ENCODE peak calls at places on chromosomes 6 and 20, in nine cellular contexts. A is H1, J is neuronal stem cell, Y is HCT116, Z is fibroblast of lung, F is neural progenitor cell, I is K562, B is OCI-LY7, R is Karpas-422. W is an unnamed sample.

GRCh38 chr6:137728386-137729349 is 138.4 kb upstream of the TNFAIP3 start:
- DNase-seq in B (no peak), R (no peak), F (peak), A (no peak), Y (no peak), J (no peak), I (no peak), Z (peak), W (no peak)

GRCh38 chr20:61582196-61582923 is 330.3 kb downstream of the CDH4 start:
- DNase-seq in R (no peak), F (no peak), Z (no peak), I (no peak), A (no peak), J (no peak), Y (no peak), B (no peak), W (no peak)

GRCh38 chr6:43060755-43061633 is 1.6 kb downstream of the KLC4 start:
- DNase-seq in I (no peak), Z (no peak), B (no peak), Y (no peak), F (no peak), J (no peak), A (no peak), R (no peak), W (no peak)

GRCh38 chr6:21847712-21848111 is 254.2 kb downstream of the SOX4 start:
- DNase-seq in Y (no peak), R (no peak), Z (no peak), F (no peak), B (no peak), J (no peak), A (no peak), I (no peak), W (no peak)

GRCh38 chr20:10675456-10675848 is 1.7 kb upstream of the JAG1 start:
- DNase-seq in R (no peak), A (no peak), I (no peak), Z (no peak), J (no peak), Y (no peak), B (no peak), F (no peak), W (no peak)

GRCh38 chr6:165728196-165728595 is 65.2 kb upstream of the PDE10A start:
- DNase-seq in B (no peak), R (no peak), A (no peak), J (no peak), Y (no peak), I (no peak), F (no peak), Z (no peak), W (no peak)

GRCh38 chr6:151385177-151385576 is 6.2 kb downstream of the ZBTB2 start:
- DNase-seq in F (no peak), Z (no peak), J (no peak), B (no peak), A (no peak), I (no peak), R (no peak), Y (no peak), W (peak)

GRCh38 chr6:20600831-20601230 is 66.6 kb downstream of the CDKAL1 start:
- DNase-seq in B (no peak), J (no peak), Z (no peak), A (no peak), F (no peak), R (no peak), Y (no peak), I (no peak), W (no peak)

GRCh38 chr20:2760381-2761305 is 39.8 kb downstream of the CPXM1 start:
- DNase-seq in A (no peak), I (no peak), R (no peak), Y (no peak), J (no peak), Z (no peak), F (no peak), B (no peak), W (no peak)

GRCh38 chr6:163086563-163086895 is 328.0 kb upstream of the QKI start:
- DNase-seq in A (no peak), F (no peak), Z (no peak), R (no peak), J (no peak), B (no peak), I (no peak), Y (no peak), W (no peak)

GRCh38 chr6:4355241-4355640 is 219.9 kb upstream of the ECI2 start:
- DNase-seq in F (peak), Y (peak), I (no peak), Z (peak), A (no peak), R (no peak), J (no peak), B (no peak), W (no peak)

GRCh38 chr20:32619586-32619985 is 34.5 kb upstream of the NOL4L start:
- DNase-seq in R (no peak), I (no peak), A (no peak), Y (no peak), Z (no peak), B (no peak), F (no peak), J (no peak), W (no peak)

GRCh38 chr20:48659888-48660287 is 167.9 kb downstream of the PREX1 start:
- DNase-seq in R (no peak), I (no peak), F (no peak), B (no peak), Y (no peak), A (no peak), J (no peak), Z (no peak), W (no peak)

GRCh38 chr6:132202569-132202968 is 198.7 kb downstream of the MOXD1 start:
- DNase-seq in Y (no peak), J (no peak), A (no peak), B (no peak), I (no peak), Z (peak), F (no peak), R (no peak), W (no peak)

GRCh38 chr6:81054011-81054410 is 698.5 kb downstream of the TENT5A start:
- DNase-seq in J (no peak), Y (no peak), I (no peak), F (no peak), Z (no peak), A (no peak), B (no peak), R (no peak), W (no peak)

GRCh38 chr6:169427856-169428255 is 174.2 kb upstream of the THBS2 start:
- DNase-seq in A (no peak), J (peak), Y (no peak), Z (peak), F (peak), R (no peak), I (no peak), B (no peak), W (no peak)

GRCh38 chr6:29796026-29796425 is 31.6 kb upstream of the HLA-G start:
- DNase-seq in I (no peak), F (no peak), B (no peak), R (no peak), Z (no peak), A (no peak), Y (no peak), J (no peak), W (no peak)

GRCh38 chr20:62376112-62377063 is 9.3 kb upstream of the LAMA5 start:
- DNase-seq in F (peak), Y (no peak), R (no peak), Z (peak), A (peak), J (peak), I (no peak), B (no peak), W (no peak)

GRCh38 chr6:18413320-18413830 is 26.2 kb downstream of the RNF144B start:
- DNase-seq in Z (no peak), Y (no peak), I (no peak), B (no peak), F (no peak), R (no peak), A (no peak), J (no peak), W (no peak)

GRCh38 chr6:7313505-7314165 is 636 bp upstream of the SSR1 start:
- DNase-seq in A (no peak), F (no peak), B (no peak), R (no peak), Z (no peak), J (no peak), I (no peak), Y (no peak), W (no peak)

GRCh38 chr20:54340667-54341081 is 132.8 kb downstream of the PFDN4 start:
- DNase-seq in A (no peak), J (no peak), R (no peak), Y (no peak), I (no peak), F (no peak), Z (peak), B (no peak), W (no peak)

GRCh38 chr6:57257911-57258541 is 35.9 kb upstream of the RAB23 start:
- DNase-seq in J (no peak), Z (peak), I (no peak), R (no peak), F (no peak), B (no peak), A (no peak), Y (no peak), W (no peak)

GRCh38 chr20:59253325-59253724 is 47.1 kb upstream of the EDN3 start:
- DNase-seq in R (no peak), Y (no peak), J (no peak), Z (no peak), F (no peak), A (no peak), I (no peak), B (no peak), W (peak)

GRCh38 chr6:37779111-37779800 is 40.3 kb upstream of the ZFAND3 start:
- DNase-seq in Z (no peak), A (no peak), F (no peak), R (no peak), Y (no peak), J (no peak), I (no peak), B (no peak), W (no peak)

GRCh38 chr6:13395272-13396237 is 67.2 kb upstream of the TBC1D7 start:
- DNase-seq in Y (no peak), I (peak), Z (peak), A (no peak), B (peak), R (peak), J (no peak), F (no peak), W (no peak)

GRCh38 chr6:150325093-150325772 is 43.6 kb upstream of the IYD start:
- DNase-seq in Y (no peak), Z (no peak), F (no peak), J (no peak), R (no peak), I (no peak), A (no peak), B (no peak), W (no peak)

GRCh38 chr6:116268589-116269293 is 11.0 kb downstream of the TSPYL1 start:
- DNase-seq in B (peak), J (no peak), Y (peak), A (no peak), F (peak), R (peak), Z (peak), I (peak), W (peak)

GRCh38 chr6:167401525-167402194 is 76.8 kb downstream of the TTLL2 start:
- DNase-seq in Y (no peak), A (peak), Z (no peak), B (no peak), R (no peak), I (no peak), F (no peak), J (no peak), W (no peak)

GRCh38 chr6:32113386-32114352 is 4.5 kb upstream of the TNXB start:
- DNase-seq in J (peak), B (no peak), Z (peak), A (no peak), F (peak), Y (no peak), I (peak), R (no peak), W (no peak)

GRCh38 chr6:158687507-158687906 is 37.7 kb downstream of the SYTL3 start:
- DNase-seq in A (no peak), Y (no peak), F (no peak), J (no peak), B (no peak), R (no peak), I (no peak), Z (no peak), W (no peak)

GRCh38 chr6:91149914-91150674 is 563.2 kb upstream of the MAP3K7 start:
- DNase-seq in F (no peak), Y (no peak), A (no peak), Z (peak), J (no peak), B (no peak), R (no peak), I (no peak), W (no peak)

GRCh38 chr20:8424986-8425385 is 292.9 kb downstream of the PLCB1 start:
- DNase-seq in F (no peak), A (no peak), B (no peak), Z (no peak), R (no peak), I (no peak), J (no peak), Y (no peak), W (no peak)

GRCh38 chr20:49712918-49713778 is 530 bp downstream of the B4GALT5 start:
- DNase-seq in B (peak), F (peak), J (no peak), A (peak), Y (no peak), I (peak), R (peak), Z (no peak), W (peak)

GRCh38 chr6:169225887-169226286 is 27.8 kb downstream of the THBS2 start:
- DNase-seq in R (no peak), F (no peak), J (no peak), I (no peak), A (no peak), Y (no peak), Z (no peak), B (no peak), W (no peak)

GRCh38 chr6:30887901-30888300 is 3.6 kb downstream of the DDR1 start:
- DNase-seq in J (no peak), I (no peak), R (no peak), Y (no peak), A (no peak), B (no peak), Z (no peak), F (no peak), W (no peak)

GRCh38 chr6:30889921-30890645 is 5.8 kb downstream of the DDR1 start:
- DNase-seq in R (no peak), Z (no peak), I (no peak), F (no peak), Y (no peak), B (no peak), A (no peak), J (no peak), W (no peak)

GRCh38 chr6:30886897-30887255 is 2.6 kb downstream of the DDR1 start:
- DNase-seq in R (no peak), F (no peak), Y (no peak), I (peak), Z (no peak), B (no peak), A (no peak), J (no peak), W (no peak)

GRCh38 chr6:30889138-30889885 is 5.0 kb downstream of the DDR1 start:
- DNase-seq in Z (no peak), B (no peak), I (no peak), A (no peak), Y (no peak), F (no peak), R (no peak), J (no peak), W (no peak)

GRCh38 chr6:30888472-30889137 is 4.3 kb downstream of the DDR1 start:
- DNase-seq in Z (peak), F (no peak), A (no peak), R (no peak), J (no peak), Y (no peak), I (peak), B (no peak), W (no peak)
- H3K4me2 ChIP-seq in Z (no peak), F (peak), A (no peak), R (no peak), J (no peak), Y (no peak), I (no peak), B (no peak), W (no peak)

GRCh38 chr20:45836841-45837240 is 3.2 kb downstream of the SNX21 start:
- DNase-seq in R (no peak), F (no peak), I (peak), Z (peak), Y (no peak), J (no peak), A (no peak), B (no peak), W (no peak)
- H3K4me2 ChIP-seq in R (no peak), F (no peak), I (no peak), Z (peak), Y (no peak), J (no peak), A (no peak), B (no peak), W (no peak)

DNA sequence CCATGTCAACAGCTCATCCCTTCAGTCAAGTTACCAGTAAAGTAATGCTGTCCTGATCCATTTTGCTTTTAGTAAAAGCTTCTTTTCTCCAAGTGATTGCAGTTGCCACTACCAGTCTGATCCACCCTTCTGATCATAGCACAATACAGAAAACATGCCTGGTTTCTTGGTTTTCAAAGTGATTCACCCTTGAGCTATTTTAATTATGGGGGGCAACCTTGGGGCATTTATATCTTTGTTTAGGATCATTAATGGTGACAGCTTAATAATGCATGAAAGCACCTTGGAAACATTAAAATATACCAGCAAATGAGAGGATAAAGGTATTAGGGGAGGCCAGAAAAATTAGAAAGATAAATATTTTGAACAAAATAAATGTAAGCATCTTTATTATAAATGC is 38.3 kb downstream of the LRRC1 start:
- DNase-seq in J (no peak), Y (no peak), I (no peak), R (no peak), A (no peak), F (no peak), Z (no peak), B (no peak), W (no peak)
- H3K4me2 ChIP-seq in J (no peak), Y (peak), I (no peak), R (no peak), A (no peak), F (no peak), Z (no peak), B (no peak), W (no peak)

GRCh38 chr20:1434571-1435336 is 31.9 kb downstream of the NSFL1C start:
- DNase-seq in I (no peak), Z (peak), J (no peak), F (no peak), R (peak), Y (no peak), A (no peak), B (peak), W (peak)
- H3K4me2 ChIP-seq in I (peak), Z (peak), J (no peak), F (no peak), R (no peak), Y (no peak), A (no peak), B (peak), W (peak)

GRCh38 chr6:106169517-106169916 is 83.4 kb downstream of the PRDM1 start:
- DNase-seq in B (no peak), F (no peak), Y (no peak), R (no peak), I (no peak), A (no peak), J (no peak), Z (no peak), W (no peak)
- H3K4me2 ChIP-seq in B (no peak), F (no peak), Y (no peak), R (no peak), I (no peak), A (no peak), J (no peak), Z (no peak), W (no peak)

DNA sequence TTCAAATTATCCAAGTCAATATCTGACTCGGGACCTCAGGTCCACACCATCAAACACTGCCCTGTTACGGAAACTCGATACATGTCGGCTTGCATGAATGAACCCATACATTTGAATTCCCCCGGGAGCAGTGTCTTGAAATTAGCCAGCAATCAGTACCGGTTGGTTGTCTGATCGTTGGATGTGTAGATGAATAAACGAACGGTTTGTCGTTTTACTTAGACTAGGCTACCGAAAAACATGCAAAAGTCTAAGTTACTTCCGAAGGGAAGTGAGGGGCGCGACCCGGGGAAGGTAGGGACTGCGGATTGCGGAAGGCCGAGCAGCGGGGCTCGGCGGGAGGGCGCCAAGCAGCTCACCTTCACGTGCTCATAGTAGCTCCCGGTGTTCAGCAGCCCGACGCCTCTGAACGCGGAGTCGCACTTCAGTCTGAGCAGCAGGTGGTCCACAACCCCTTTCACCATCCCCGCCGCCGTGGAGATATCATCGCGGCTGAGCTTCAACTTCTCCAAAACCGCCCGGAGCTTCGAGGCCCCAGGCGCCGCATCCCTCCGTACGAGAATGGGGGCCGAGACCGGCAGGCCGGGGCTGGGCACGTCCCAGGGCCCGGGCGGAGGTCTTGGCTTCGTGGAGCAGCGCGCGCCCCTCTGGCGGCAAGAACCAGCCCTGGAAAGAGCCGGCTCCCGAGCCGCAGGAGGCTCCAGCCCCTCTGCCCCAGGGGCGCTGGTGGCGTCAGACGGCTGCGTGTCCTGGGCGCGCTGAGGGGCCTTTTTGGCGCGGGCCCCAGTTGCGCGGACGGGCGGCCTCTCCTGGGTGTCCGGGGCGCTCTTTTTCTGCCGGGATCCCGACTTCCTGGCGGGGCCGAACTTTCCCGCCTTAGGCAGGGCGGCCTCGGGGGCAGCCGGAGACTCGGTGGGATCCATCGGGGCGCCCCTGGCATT is 661 bp downstream of the CGAS start:
- DNase-seq in Y (no peak), B (peak), Z (peak), R (peak), F (peak), I (no peak), A (peak), J (no peak), W (peak)
- H3K4me2 ChIP-seq in Y (no peak), B (peak), Z (peak), R (peak), F (peak), I (no peak), A (peak), J (peak), W (peak)

GRCh38 chr6:35733633-35734032 is 3.2 kb upstream of the ARMC12 start:
- DNase-seq in Z (no peak), A (no peak), J (no peak), R (no peak), B (no peak), Y (no peak), F (no peak), I (no peak), W (no peak)

GRCh38 chr6:35736982-35737412 is at the start of gene ARMC12:
- DNase-seq in Y (no peak), R (peak), F (no peak), Z (no peak), B (peak), I (no peak), A (no peak), J (no peak), W (no peak)

GRCh38 chr6:35737413-35738211 is 780 bp downstream of the ARMC12 start:
- DNase-seq in R (peak), B (peak), J (no peak), F (no peak), A (no peak), I (peak), Y (peak), Z (peak), W (peak)

GRCh38 chr6:35735452-35735851 is 1.4 kb upstream of the ARMC12 start:
- DNase-seq in I (no peak), J (no peak), A (no peak), Z (no peak), F (no peak), B (no peak), R (no peak), Y (no peak), W (no peak)

DNA sequence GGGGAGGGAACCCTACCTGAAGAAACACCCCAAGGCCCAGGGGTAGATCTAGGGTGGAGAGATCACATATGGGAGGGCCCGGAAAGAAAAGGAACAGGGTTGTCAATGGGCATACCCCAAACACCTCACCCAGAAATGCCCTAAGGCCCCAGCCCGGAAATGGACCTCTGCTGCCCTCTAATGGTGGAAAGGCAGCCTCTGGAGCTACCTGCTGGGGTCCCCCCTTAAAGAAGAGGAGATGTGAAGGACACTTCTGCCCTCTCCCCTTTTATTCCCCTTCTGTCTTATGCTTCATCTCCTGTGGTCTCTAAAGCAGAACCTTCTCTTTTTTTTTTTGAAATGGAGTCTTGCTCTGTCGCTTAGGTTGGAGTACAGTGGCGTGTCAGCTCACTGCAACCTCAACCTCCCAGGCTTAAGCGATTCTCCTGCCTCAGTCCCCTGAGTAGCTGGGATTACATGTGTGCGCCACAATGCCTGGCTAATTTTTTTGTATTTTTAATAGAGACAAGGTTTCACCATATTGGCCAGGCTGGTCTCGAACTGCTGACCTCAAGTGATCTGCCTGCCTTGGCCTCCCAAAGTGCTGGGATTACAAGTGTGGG is 438 bp upstream of the ARMC12 start:
- DNase-seq in Y (no peak), J (peak), B (peak), F (peak), R (peak), A (peak), Z (peak), I (peak), W (peak)
- H3K4me2 ChIP-seq in Y (no peak), J (no peak), B (peak), F (no peak), R (peak), A (no peak), Z (no peak), I (no peak), W (no peak)

W was measured in MM.1S.